ENCODE peak calls at places on chromosome 5, in five cellular contexts. M is Caki2, Y is H4, T is B cell, L is SW 1271. C is an unnamed sample.

GRCh38 chr5:64576241-64576640 is 70.4 kb downstream of the RGS7BP start:
- DNase-seq in M (no peak), Y (no peak), T (no peak), L (no peak), C (no peak)

GRCh38 chr5:78979899-78980298 is 5.2 kb downstream of the ARSB start:
- DNase-seq in M (no peak), Y (no peak), T (no peak), L (no peak), C (no peak)

GRCh38 chr5:38467353-38468040 is 88.9 kb downstream of the LIFR start:
- DNase-seq in M (no peak), Y (no peak), T (no peak), L (no peak), C (no peak)

GRCh38 chr5:55618318-55618717 is 83.6 kb upstream of the PLPP1 start:
- DNase-seq in M (no peak), Y (no peak), T (no peak), L (no peak), C (no peak)

GRCh38 chr5:42720242-42720641 is 36.4 kb upstream of the CCDC152 start:
- DNase-seq in M (no peak), Y (no peak), T (no peak), L (no peak), C (no peak)

GRCh38 chr5:75167345-75167744 is 69.3 kb downstream of the ANKRD31 start:
- DNase-seq in M (no peak), Y (peak; percentile 21), T (no peak), L (peak; percentile 10), C (no peak)

GRCh38 chr5:51632794-51633193 is 249.5 kb downstream of the ISL1 start:
- DNase-seq in M (no peak), Y (peak; percentile 46), T (no peak), L (no peak), C (no peak)

GRCh38 chr5:7690557-7690956 is 160.4 kb downstream of the CFAP90 start:
- DNase-seq in M (no peak), Y (no peak), T (no peak), L (no peak), C (no peak)

GRCh38 chr5:156094001-156094400 is 233.0 kb upstream of the SGCD start:
- DNase-seq in M (no peak), Y (no peak), T (no peak), L (no peak), C (no peak)

GRCh38 chr5:40754381-40755092 is 1.2 kb downstream of the TTC33 start:
- DNase-seq in M (no peak), Y (peak; percentile 20), T (no peak), L (no peak), C (peak; percentile 26)

GRCh38 chr5:30736642-30737041 is 456.8 kb upstream of the CDH6 start:
- DNase-seq in M (no peak), Y (no peak), T (no peak), L (no peak), C (no peak)

GRCh38 chr5:143142596-143143435 is 260.7 kb downstream of the NR3C1 start:
- DNase-seq in M (peak; percentile 35), Y (no peak), T (no peak), L (no peak), C (no peak)

GRCh38 chr5:72067682-72068470 is 39.4 kb upstream of the MAP1B start:
- DNase-seq in M (peak; percentile 46), Y (peak; percentile 80), T (no peak), L (no peak), C (no peak)

GRCh38 chr5:138884094-138884493 is 9.0 kb upstream of the LRRTM2 start:
- DNase-seq in M (no peak), Y (no peak), T (no peak), L (no peak), C (no peak)

GRCh38 chr5:127922603-127923002 is 161.0 kb upstream of the SLC12A2 start:
- DNase-seq in M (no peak), Y (no peak), T (no peak), L (no peak), C (no peak)

GRCh38 chr5:170404398-170404797 is 15.2 kb upstream of the KCNMB1 start:
- DNase-seq in M (no peak), Y (no peak), T (no peak), L (no peak), C (no peak)

GRCh38 chr5:109102291-109102690 is 307.5 kb downstream of the PJA2 start:
- DNase-seq in M (no peak), Y (no peak), T (no peak), L (no peak), C (no peak)

GRCh38 chr5:134997015-134997414 is 29.3 kb downstream of the CATSPER3 start:
- DNase-seq in M (no peak), Y (no peak), T (no peak), L (no peak), C (no peak)

GRCh38 chr5:5751496-5751895 is 329.0 kb downstream of the ICE1 start:
- DNase-seq in M (no peak), Y (no peak), T (no peak), L (no peak), C (peak; percentile 31)

GRCh38 chr5:219492-219891 is 1.4 kb downstream of the SDHA start:
- DNase-seq in M (peak; percentile 7), Y (no peak), T (no peak), L (no peak), C (no peak)

GRCh38 chr5:122363623-122364022 is 51.6 kb downstream of the SNCAIP start:
- DNase-seq in M (no peak), Y (no peak), T (no peak), L (no peak), C (no peak)

GRCh38 chr5:68368280-68368679 is 152.7 kb downstream of the PIK3R1 start:
- DNase-seq in M (no peak), Y (no peak), T (no peak), L (no peak), C (no peak)

GRCh38 chr5:137361275-137361674 is 137.9 kb downstream of the SPOCK1 start:
- DNase-seq in M (no peak), Y (no peak), T (no peak), L (no peak), C (no peak)

GRCh38 chr5:1180841-1181271 is 20.5 kb upstream of the SLC6A19 start:
- DNase-seq in M (no peak), Y (no peak), T (no peak), L (no peak), C (no peak)

GRCh38 chr5:6545770-6546690 is 86.8 kb downstream of the NSUN2 start:
- DNase-seq in M (no peak), Y (no peak), T (no peak), L (no peak), C (no peak)

GRCh38 chr5:42807722-42808447 is 3.8 kb downstream of the SELENOP start:
- DNase-seq in M (no peak), Y (no peak), T (no peak), L (no peak), C (no peak)

GRCh38 chr5:71862661-71863060 is 143.6 kb downstream of the CARTPT start:
- DNase-seq in M (no peak), Y (no peak), T (no peak), L (no peak), C (no peak)

GRCh38 chr5:33692983-33693382 is 198.8 kb downstream of the ADAMTS12 start:
- DNase-seq in M (no peak), Y (no peak), T (no peak), L (no peak), C (no peak)

GRCh38 chr5:1004598-1005361 is 3.8 kb upstream of the NKD2 start:
- DNase-seq in M (peak; percentile 51), Y (no peak), T (peak; percentile 79), L (no peak), C (no peak)

GRCh38 chr5:172596638-172597231 is 44.3 kb upstream of the NEURL1B start:
- DNase-seq in M (no peak), Y (no peak), T (no peak), L (no peak), C (no peak)

GRCh38 chr5:52674815-52675545 is 112.7 kb upstream of the ITGA1 start:
- DNase-seq in M (no peak), Y (peak; percentile 79), T (no peak), L (no peak), C (no peak)

GRCh38 chr5:94645053-94645452 is 26.6 kb downstream of the SLF1 start:
- DNase-seq in M (no peak), Y (no peak), T (no peak), L (no peak), C (no peak)

GRCh38 chr5:43711496-43711895 is 108.5 kb downstream of the NNT start:
- DNase-seq in M (peak; percentile 29), Y (no peak), T (no peak), L (peak; percentile 26), C (no peak)

C was measured in GM10248.